ENCODE peak calls at places on chromosomes 7 and 10, in seven cellular contexts. H, J, V, F, E, G and S are unnamed samples.

GRCh38 chr7:113086431-113086888 is at the start of gene GPR85:
- DNase-seq in V (peak), G (no peak), J (peak), F (peak), H (peak), E (peak), S (no peak)

GRCh38 chr7:146249272-146249671 is 132.7 kb downstream of the CNTNAP2 start:
- DNase-seq in F (no peak), J (no peak), H (no peak), E (no peak), V (no peak), G (no peak), S (no peak)

GRCh38 chr7:92765725-92766124 is 70.6 kb downstream of the CDK6 start:
- DNase-seq in J (no peak), V (no peak), E (no peak), F (peak), G (peak), H (no peak), S (no peak)

GRCh38 chr10:24721254-24722106 is 2.2 kb downstream of the ARHGAP21 start:
- DNase-seq in E (no peak), F (peak), V (peak), G (peak), J (peak), H (peak), S (no peak)

GRCh38 chr7:123355576-123356195 is 155.9 kb upstream of the SLC13A1 start:
- DNase-seq in F (peak), G (peak), E (no peak), V (no peak), J (no peak), H (no peak), S (no peak)

GRCh38 chr7:29878081-29878688 is 71.9 kb downstream of the WIPF3 start:
- DNase-seq in J (peak), E (peak), G (peak), F (peak), H (no peak), V (peak), S (no peak)

GRCh38 chr10:63711361-63711760 is 190.2 kb downstream of the REEP3 start:
- DNase-seq in V (peak), E (no peak), H (no peak), G (peak), J (peak), F (peak), S (no peak)

GRCh38 chr10:17961551-17962422 is 10.1 kb downstream of the SLC39A12 start:
- DNase-seq in J (no peak), G (peak), V (no peak), E (no peak), H (no peak), F (peak), S (no peak)

GRCh38 chr10:1171586-1171985 is 115.4 kb downstream of the WDR37 start:
- DNase-seq in V (no peak), G (no peak), J (no peak), H (no peak), F (no peak), E (no peak), S (no peak)

GRCh38 chr10:65950075-65950474 is 975.8 kb upstream of the LRRTM3 start:
- DNase-seq in F (no peak), E (no peak), H (no peak), G (peak), V (no peak), J (no peak), S (no peak)

GRCh38 chr10:51244739-51245138 is 170.5 kb downstream of the PRKG1 start:
- DNase-seq in F (peak), G (peak), V (no peak), E (no peak), H (no peak), J (no peak), S (no peak)

GRCh38 chr7:134750083-134751062 is 29.1 kb upstream of the CALD1 start:
- DNase-seq in F (peak), V (peak), G (peak), J (peak), H (peak), E (peak), S (no peak)

GRCh38 chr7:107913846-107914245 is 22.9 kb downstream of the DLD start:
- DNase-seq in F (no peak), V (no peak), H (no peak), G (peak), E (no peak), J (no peak), S (no peak)

GRCh38 chr10:20372748-20373147 is 524.4 kb downstream of the NEBL start:
- DNase-seq in F (no peak), G (no peak), E (no peak), J (no peak), V (no peak), H (no peak), S (no peak)

GRCh38 chr7:100486753-100487446 is 3.2 kb downstream of the NYAP1 start:
- DNase-seq in G (peak), J (no peak), F (no peak), H (no peak), E (no peak), V (no peak), S (no peak)

GRCh38 chr7:51471199-51472016 is 154.8 kb upstream of the COBL start:
- DNase-seq in J (no peak), F (no peak), H (no peak), E (peak), V (no peak), G (no peak), S (no peak)

GRCh38 chr10:51667992-51668689 is 31.3 kb downstream of the CSTF2T start:
- DNase-seq in H (no peak), J (no peak), F (peak), V (no peak), E (no peak), G (peak), S (no peak)

GRCh38 chr10:126880926-126881325 is 24.3 kb upstream of the DOCK1 start:
- DNase-seq in F (no peak), V (no peak), E (no peak), H (no peak), G (no peak), J (no peak), S (no peak)

GRCh38 chr10:133224076-133224475 is 5.9 kb upstream of the UTF1 start:
- DNase-seq in E (no peak), F (no peak), H (no peak), G (no peak), J (no peak), V (no peak), S (no peak)

GRCh38 chr10:114103286-114103685 is 59.6 kb downstream of the ADRB1 start:
- DNase-seq in H (no peak), E (no peak), J (peak), V (no peak), G (peak), F (peak), S (no peak)

GRCh38 chr7:26410156-26410555 is 118.5 kb downstream of the SNX10 start:
- DNase-seq in E (no peak), H (no peak), V (no peak), J (no peak), G (no peak), F (no peak), S (no peak)

GRCh38 chr10:116718058-116718457 is 24.3 kb downstream of the HSPA12A start:
- DNase-seq in E (no peak), G (no peak), J (no peak), V (no peak), F (no peak), H (no peak), S (no peak)

GRCh38 chr10:30115391-30116253 is 56.2 kb upstream of the JCAD start:
- DNase-seq in V (no peak), J (no peak), G (no peak), E (no peak), H (no peak), F (peak), S (no peak)

GRCh38 chr7:47392241-47392759 is 189.6 kb downstream of the TNS3 start:
- DNase-seq in E (no peak), J (no peak), H (no peak), F (peak), G (no peak), V (peak), S (no peak)

GRCh38 chr7:83832009-83832408 is 183.1 kb upstream of the SEMA3E start:
- DNase-seq in J (no peak), G (no peak), V (no peak), F (no peak), E (no peak), H (no peak), S (no peak)

GRCh38 chr10:22086730-22087364 is 83.3 kb upstream of the DNAJC1 start:
- DNase-seq in V (peak), E (no peak), J (peak), H (peak), F (peak), G (peak), S (no peak)

GRCh38 chr10:97631098-97631497 is 2.2 kb downstream of the MORN4 start:
- DNase-seq in H (no peak), E (no peak), V (no peak), J (no peak), G (no peak), F (no peak), S (no peak)

GRCh38 chr7:23234569-23235296 is 11.8 kb upstream of the GPNMB start:
- DNase-seq in V (no peak), G (no peak), J (no peak), H (peak), E (no peak), F (no peak), S (no peak)

GRCh38 chr7:37449621-37450020 is 957 bp upstream of the ELMO1 start:
- DNase-seq in H (no peak), F (no peak), V (no peak), E (no peak), J (no peak), G (no peak), S (no peak)

GRCh38 chr10:7417103-7417623 is 6.3 kb upstream of the SFMBT2 start:
- DNase-seq in J (no peak), F (peak), H (no peak), V (no peak), G (peak), E (no peak), S (no peak)

GRCh38 chr10:50382576-50383023 is 131.3 kb upstream of the ASAH2 start:
- DNase-seq in G (no peak), V (no peak), E (no peak), F (peak), J (no peak), H (no peak), S (no peak)

GRCh38 chr7:63096141-63096540 is 902.5 kb upstream of the ZNF722 start:
- DNase-seq in V (no peak), E (no peak), G (no peak), J (no peak), F (no peak), H (no peak), S (no peak)

GRCh38 chr7:114439581-114439980 is 25.0 kb downstream of the FOXP2 start:
- DNase-seq in G (no peak), F (no peak), H (no peak), J (no peak), E (no peak), V (no peak), S (no peak)

GRCh38 chr7:15801041-15801440 is 114.6 kb upstream of the MEOX2 start:
- DNase-seq in V (no peak), G (no peak), J (no peak), H (no peak), E (no peak), F (no peak), S (no peak)

GRCh38 chr7:539731-540411 is 20.2 kb upstream of the PDGFA start:
- DNase-seq in V (peak), H (peak), F (peak), E (no peak), J (peak), G (peak), S (no peak)

GRCh38 chr7:30800785-30801252 is 29.6 kb downstream of the MINDY4 start:
- DNase-seq in V (peak), J (peak), F (peak), G (peak), E (peak), H (peak), S (no peak)

GRCh38 chr10:112208292-112208691 is 24.7 kb upstream of the GPAM start:
- DNase-seq in E (no peak), J (no peak), F (no peak), G (no peak), V (no peak), H (no peak), S (no peak)

GRCh38 chr10:47223236-47223635 is 76.8 kb upstream of the GDF10 start:
- DNase-seq in V (no peak), H (no peak), F (no peak), G (no peak), E (no peak), J (no peak), S (no peak)

GRCh38 chr10:47222461-47222860 is 77.5 kb upstream of the GDF10 start:
- DNase-seq in E (no peak), F (no peak), H (no peak), J (no peak), V (no peak), G (no peak), S (no peak)

GRCh38 chr10:47225928-47226645 is 73.9 kb upstream of the GDF10 start:
- DNase-seq in F (no peak), E (no peak), V (no peak), G (no peak), J (no peak), H (no peak), S (no peak)

GRCh38 chr10:47230482-47230881 is 69.5 kb upstream of the GDF10 start:
- DNase-seq in F (no peak), E (no peak), V (peak), J (no peak), G (no peak), H (no peak), S (no peak)

GRCh38 chr10:47225186-47225927 is 74.6 kb upstream of the GDF10 start:
- DNase-seq in H (no peak), G (no peak), J (no peak), F (no peak), V (no peak), E (no peak), S (no peak)
- TF ChIP-seq CTCF in H (no peak), G (no peak), J (no peak), F (no peak), V (no peak), E (no peak), S (no peak)

GRCh38 chr7:155356323-155357105 is 58.8 kb downstream of the INSIG1 start:
- DNase-seq in V (no peak), E (no peak), H (no peak), F (no peak), J (no peak), G (peak), S (no peak)
- TF ChIP-seq CTCF in V (no peak), E (no peak), H (no peak), F (peak), J (no peak), G (peak), S (no peak)

DNA sequence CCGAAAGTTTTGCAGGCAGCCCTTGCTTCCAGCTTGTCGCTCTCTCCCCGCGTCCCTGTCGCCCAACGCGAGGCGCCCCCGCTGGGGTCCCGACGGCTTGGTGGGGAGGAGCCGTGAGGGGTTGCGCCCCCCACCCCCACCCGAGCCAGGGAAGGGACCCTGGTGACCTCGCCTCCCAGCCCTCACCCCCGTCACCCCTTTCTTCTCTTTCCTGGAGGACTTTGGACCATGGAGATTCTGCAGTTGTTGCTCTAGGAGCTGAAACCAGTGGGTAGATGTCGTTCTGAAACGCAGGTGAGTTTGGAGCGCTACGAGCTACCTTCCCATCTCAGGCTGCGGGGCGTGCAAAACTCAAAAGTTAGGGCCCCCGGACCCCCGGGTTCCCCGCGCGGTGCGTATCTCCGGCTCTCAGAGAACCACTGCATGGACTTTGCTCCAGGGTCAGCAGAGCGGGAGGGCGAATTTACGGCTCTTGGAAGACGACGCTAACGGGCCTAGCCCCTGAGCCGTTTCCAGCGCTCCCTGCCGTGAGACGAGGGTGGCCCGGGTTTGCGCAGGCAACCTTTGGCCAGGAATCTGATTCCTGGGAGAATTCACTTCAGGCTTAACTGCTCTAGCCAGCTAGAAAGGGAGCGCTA is 684 bp upstream of the ATXN7L1 start:
- DNase-seq in H (peak), V (peak), F (peak), G (peak), J (peak), E (no peak), S (no peak)
- TF ChIP-seq CTCF in H (no peak), V (no peak), F (peak), G (peak), J (no peak), E (no peak), S (no peak)

GRCh38 chr7:117172283-117172682 is 150.6 kb downstream of the WNT2 start:
- DNase-seq in V (no peak), J (no peak), E (no peak), H (no peak), F (no peak), G (no peak), S (no peak)

GRCh38 chr7:117176311-117176710 is 146.5 kb downstream of the WNT2 start:
- DNase-seq in H (no peak), V (no peak), F (no peak), E (no peak), G (no peak), J (no peak), S (no peak)

GRCh38 chr7:117173001-117173400 is 149.9 kb downstream of the WNT2 start:
- DNase-seq in H (no peak), V (no peak), J (no peak), E (no peak), G (no peak), F (no peak), S (no peak)

GRCh38 chr7:117169907-117170306 is 153.0 kb downstream of the WNT2 start:
- DNase-seq in H (no peak), E (no peak), V (peak), G (peak), F (peak), J (no peak), S (no peak)

DNA sequence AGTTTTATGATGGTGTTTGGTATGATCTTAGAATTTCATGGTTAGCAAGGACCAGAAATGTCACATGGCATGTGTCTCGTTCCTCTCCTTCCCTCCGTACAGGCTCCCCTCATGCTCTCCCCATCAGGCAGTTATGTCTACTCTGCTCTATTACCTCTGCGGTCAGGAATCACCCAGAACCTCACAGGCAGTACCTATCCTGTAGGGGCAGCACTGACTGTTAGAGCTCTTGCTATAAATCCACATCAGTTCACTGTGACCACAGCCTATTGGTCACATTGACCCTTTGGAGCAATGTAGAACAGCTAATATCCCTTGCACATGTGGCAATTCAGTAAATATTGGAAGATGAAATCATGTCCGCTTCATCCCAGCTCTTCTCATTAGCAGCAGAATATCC is 151.8 kb downstream of the WNT2 start:
- DNase-seq in G (no peak), J (no peak), V (no peak), H (no peak), E (no peak), F (no peak), S (no peak)
- TF ChIP-seq CTCF in G (peak), J (no peak), V (no peak), H (no peak), E (no peak), F (no peak), S (no peak)

DNA sequence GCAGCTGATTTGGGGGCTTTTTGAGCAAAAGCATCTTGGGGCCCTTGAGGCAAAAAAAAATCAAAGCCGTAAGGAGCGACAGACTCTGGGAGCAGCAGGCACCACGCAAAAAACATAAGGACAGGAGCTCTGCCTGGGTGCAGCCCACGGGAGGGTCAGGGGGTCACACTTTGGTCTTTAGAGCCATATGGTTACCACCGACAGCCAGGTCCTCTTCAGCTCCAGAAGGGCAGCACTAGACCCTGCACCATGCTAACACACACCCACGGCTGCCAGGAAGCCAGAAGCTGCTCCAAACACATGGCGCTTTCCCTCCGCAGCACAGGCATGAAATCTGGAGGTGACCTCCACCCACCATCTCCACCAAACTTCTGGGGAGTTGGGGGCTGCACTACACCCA is 47.1 kb downstream of the RSU1 start:
- DNase-seq in J (no peak), G (no peak), E (no peak), H (no peak), V (no peak), F (no peak), S (no peak)
- TF ChIP-seq CTCF in J (no peak), G (no peak), E (no peak), H (no peak), V (no peak), F (no peak), S (no peak)

DNA sequence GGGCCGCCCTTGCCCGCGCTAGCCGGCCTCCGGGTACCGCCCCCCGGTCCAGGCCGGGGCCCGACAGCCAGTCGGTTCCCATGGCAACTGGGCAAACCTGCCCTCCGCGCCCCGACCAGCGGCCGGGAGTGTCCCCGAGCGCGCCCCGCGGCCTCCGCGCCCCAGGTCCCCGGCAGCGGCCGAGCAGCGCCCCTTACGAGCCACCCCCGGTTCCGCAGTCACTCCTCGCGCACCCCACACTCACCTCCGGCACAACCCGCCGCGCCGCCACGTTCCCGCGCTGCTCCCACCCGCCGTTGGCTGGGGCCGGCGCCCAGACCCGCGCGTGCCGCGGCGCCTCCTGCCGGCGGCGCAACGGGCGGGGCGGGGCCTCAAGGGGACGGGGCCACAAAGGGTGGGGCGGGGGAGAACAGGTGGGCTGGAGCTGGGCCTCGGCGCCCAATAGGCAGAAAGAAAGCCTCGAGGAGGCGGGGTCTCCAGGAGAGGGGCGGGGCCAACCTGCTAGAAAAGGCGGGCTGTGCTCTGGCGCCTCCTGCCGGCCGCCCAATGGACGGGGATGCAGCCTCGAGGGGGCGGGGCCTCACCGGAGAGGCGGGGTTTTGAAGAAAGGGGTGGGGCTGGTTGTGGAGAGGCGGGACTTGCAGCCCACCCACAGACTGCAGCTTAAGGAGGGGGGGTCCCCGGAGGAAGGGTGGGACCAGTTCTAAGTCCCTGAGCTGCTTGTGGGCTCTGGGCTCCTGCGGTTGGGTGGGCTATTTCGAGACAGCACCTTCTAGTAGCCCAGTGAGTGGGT is at the start of gene RADIL:
- DNase-seq in H (peak), V (peak), F (peak), J (peak), E (peak), G (peak), S (peak)
- TF ChIP-seq CTCF in H (peak), V (peak), F (peak), J (peak), E (peak), G (peak), S (no peak)